ENCODE peak calls at places on chromosomes 1 and 21, in nine cellular contexts. W is brain microvascular endothelial cell; D is nephron progenitor cell; C is stimulated activated CD4-positive, alpha-beta T cell treated with anti-CD3 and anti-CD28 coated beads, Interleukin-12 subunit alpha, Interleukin-12 subunit beta, amount 100 ng/mL, for 4 hours; M is cardiac fibroblast; K is GM23248; B is IMR-90; N is NCI-H748 treated with DMSO at 0.1 percent for 48 hours; Y is fibroblast of the conjunctiva. I is an unnamed sample.
A peak's percentile ranks its signal among the peaks of the same experiment; 100 is the strongest.

GRCh38 chr21:44920694-44921604 is at the start of gene ITGB2:
- DNase-seq in W (no peak), D (no peak), C (peak; percentile 61), M (no peak), K (no peak), B (no peak), N (no peak), Y (no peak), I (no peak)

GRCh38 chr1:233704125-233704881 is 90.4 kb downstream of the KCNK1 start:
- DNase-seq in W (no peak), D (no peak), C (no peak), M (peak; percentile 17), K (peak; percentile 4), B (no peak), N (no peak), Y (no peak), I (no peak)

GRCh38 chr1:36014722-36015220 is 69.1 kb upstream of the TEKT2 start:
- DNase-seq in W (no peak), D (no peak), C (no peak), M (peak; percentile 39), K (peak; percentile 16), B (peak; percentile 27), N (no peak), Y (no peak), I (no peak)

GRCh38 chr1:94863297-94863911 is 43.2 kb downstream of the SLC44A3 start:
- DNase-seq in W (no peak), D (no peak), C (no peak), M (peak; percentile 92), K (peak; percentile 88), B (peak; percentile 64), N (no peak), Y (peak; percentile 28), I (no peak)

GRCh38 chr1:215083408-215083961 is 948 bp downstream of the KCNK2 start:
- DNase-seq in W (no peak), D (peak; percentile 59), C (no peak), M (peak; percentile 24), K (peak; percentile 79), B (peak; percentile 63), N (no peak), Y (no peak), I (peak; percentile 58)

GRCh38 chr1:230636575-230637163 is 5.6 kb upstream of the COG2 start:
- DNase-seq in W (no peak), D (no peak), C (no peak), M (no peak), K (no peak), B (no peak), N (no peak), Y (no peak), I (no peak)

GRCh38 chr1:57911427-57911826 is 487.6 kb upstream of the DAB1 start:
- DNase-seq in W (no peak), D (no peak), C (no peak), M (no peak), K (no peak), B (no peak), N (no peak), Y (no peak), I (no peak)

GRCh38 chr1:241606544-241606943 is 33.6 kb downstream of the CHML start:
- DNase-seq in W (no peak), D (no peak), C (no peak), M (no peak), K (no peak), B (no peak), N (no peak), Y (no peak), I (no peak)

GRCh38 chr1:119448112-119448511 is 33.2 kb downstream of the HSD3B2 start:
- DNase-seq in W (no peak), D (no peak), C (no peak), M (no peak), K (peak; percentile 8), B (no peak), N (no peak), Y (no peak), I (no peak)

GRCh38 chr1:52741259-52741658 is 15.0 kb downstream of the ZYG11B start:
- DNase-seq in W (no peak), D (no peak), C (no peak), M (no peak), K (no peak), B (no peak), N (no peak), Y (no peak), I (no peak)

GRCh38 chr1:25881266-25881665 is 5.8 kb upstream of the PAQR7 start:
- DNase-seq in W (no peak), D (no peak), C (no peak), M (no peak), K (no peak), B (no peak), N (no peak), Y (no peak), I (no peak)

GRCh38 chr1:167043752-167044488 is 46.3 kb downstream of the GPA33 start:
- DNase-seq in W (no peak), D (no peak), C (peak; percentile 55), M (peak; percentile 12), K (peak; percentile 55), B (peak; percentile 4), N (peak; percentile 76), Y (no peak), I (no peak)

GRCh38 chr1:121452484-121452883 is 267.7 kb downstream of the SRGAP2C start:
- DNase-seq in W (no peak), D (no peak), C (no peak), M (no peak), K (no peak), B (no peak), N (no peak), Y (no peak), I (no peak)

GRCh38 chr1:75265792-75266191 is 131.6 kb downstream of the LHX8 start:
- DNase-seq in W (peak; percentile 16), D (no peak), C (no peak), M (peak; percentile 54), K (peak; percentile 54), B (peak; percentile 6), N (peak; percentile 75), Y (peak; percentile 2), I (peak; percentile 21)

GRCh38 chr1:240790851-240791250 is 178.9 kb upstream of the GREM2 start:
- DNase-seq in W (no peak), D (no peak), C (no peak), M (no peak), K (peak; percentile 71), B (peak; percentile 21), N (no peak), Y (peak; percentile 26), I (no peak)

GRCh38 chr1:20700636-20701215 is 17.1 kb downstream of the KIF17 start:
- DNase-seq in W (no peak), D (no peak), C (no peak), M (no peak), K (no peak), B (no peak), N (no peak), Y (no peak), I (no peak)

GRCh38 chr1:16719571-16720402 is 20.5 kb upstream of the RNU1-4 start:
- DNase-seq in W (no peak), D (no peak), C (no peak), M (no peak), K (no peak), B (no peak), N (no peak), Y (no peak), I (peak; percentile 20)

GRCh38 chr21:38273745-38274544 is 17.2 kb downstream of the KCNJ15 start:
- DNase-seq in W (no peak), D (no peak), C (no peak), M (no peak), K (no peak), B (peak; percentile 74), N (no peak), Y (no peak), I (no peak)

GRCh38 chr21:31752352-31752751 is 20.4 kb upstream of the SCAF4 start:
- DNase-seq in W (no peak), D (no peak), C (no peak), M (peak; percentile 10), K (peak; percentile 89), B (peak; percentile 45), N (no peak), Y (no peak), I (no peak)

GRCh38 chr1:154192476-154192875 is 576 bp upstream of the TPM3 start:
- DNase-seq in W (no peak), D (no peak), C (no peak), M (no peak), K (no peak), B (no peak), N (no peak), Y (no peak), I (no peak)

GRCh38 chr1:93448292-93448982 is 519 bp downstream of the FNBP1L start:
- DNase-seq in W (no peak), D (peak; percentile 73), C (peak; percentile 4), M (peak; percentile 29), K (peak; percentile 57), B (no peak), N (peak; percentile 22), Y (no peak), I (peak; percentile 84)

GRCh38 chr1:25620701-25621350 is 4.2 kb downstream of the MAN1C1 start:
- DNase-seq in W (no peak), D (no peak), C (no peak), M (no peak), K (no peak), B (no peak), N (no peak), Y (no peak), I (no peak)

GRCh38 chr1:19040010-19040680 is 83.7 kb upstream of the IFFO2 start:
- DNase-seq in W (no peak), D (no peak), C (no peak), M (no peak), K (no peak), B (no peak), N (no peak), Y (no peak), I (peak; percentile 4)

GRCh38 chr1:175976865-175977642 is 230.0 kb downstream of the COP1 start:
- DNase-seq in W (no peak), D (no peak), C (no peak), M (peak; percentile 36), K (peak; percentile 47), B (peak; percentile 66), N (no peak), Y (no peak), I (no peak)

GRCh38 chr1:59333626-59334277 is 36.9 kb downstream of the FGGY start:
- DNase-seq in W (no peak), D (no peak), C (no peak), M (no peak), K (no peak), B (no peak), N (no peak), Y (no peak), I (no peak)

GRCh38 chr1:206772228-206773002 is at the start of gene IL10:
- DNase-seq in W (no peak), D (no peak), C (no peak), M (no peak), K (no peak), B (no peak), N (no peak), Y (no peak), I (no peak)

GRCh38 chr21:31886896-31887595 is 14.2 kb downstream of the HUNK start:
- DNase-seq in W (no peak), D (no peak), C (no peak), M (peak; percentile 11), K (peak; percentile 68), B (no peak), N (no peak), Y (no peak), I (no peak)

GRCh38 chr1:61287014-61287413 is 204.7 kb downstream of the NFIA start:
- DNase-seq in W (peak; percentile 61), D (no peak), C (no peak), M (no peak), K (peak; percentile 66), B (peak; percentile 59), N (no peak), Y (no peak), I (no peak)

GRCh38 chr1:85576642-85577420 is 3.7 kb upstream of the CCN1 start:
- DNase-seq in W (peak; percentile 87), D (peak; percentile 92), C (peak; percentile 43), M (peak; percentile 95), K (peak; percentile 96), B (peak; percentile 88), N (no peak), Y (peak; percentile 76), I (peak; percentile 86)

GRCh38 chr21:37370152-37371040 is 3.8 kb downstream of the DYRK1A start:
- DNase-seq in W (no peak), D (no peak), C (no peak), M (peak; percentile 69), K (peak; percentile 68), B (peak; percentile 85), N (no peak), Y (no peak), I (no peak)

GRCh38 chr1:165129568-165130164 is 226.8 kb downstream of the LMX1A start:
- DNase-seq in W (peak; percentile 47), D (peak; percentile 86), C (peak; percentile 3), M (peak; percentile 44), K (peak; percentile 63), B (peak; percentile 9), N (peak; percentile 62), Y (peak; percentile 16), I (peak; percentile 87)